ENCODE peak calls at places on chromosomes 4 and X, in eight cellular contexts. One of them, this sample, is unnamed.

GRCh38 chr4:85725727-85726170 is 250.8 kb downstream of the ARHGAP24 start:
- DNase-seq in uterus: no peak
- DNase-seq in A549: no peak
- DNase-seq in astrocyte of the spinal cord: no peak
- DNase-seq in foreskin fibroblast: peak
- DNase-seq in neural progenitor cell: no peak
- DNase-seq in HFF-Myc: no peak
- DNase-seq in fibroblast of the aortic adventitia: peak
- DNase-seq in this sample: no peak

GRCh38 chr4:165016971-165017370 is 14.8 kb upstream of the TRIM60 start:
- DNase-seq in uterus: no peak
- DNase-seq in A549: peak
- DNase-seq in astrocyte of the spinal cord: no peak
- DNase-seq in foreskin fibroblast: no peak
- DNase-seq in neural progenitor cell: peak
- DNase-seq in HFF-Myc: no peak
- DNase-seq in fibroblast of the aortic adventitia: no peak
- DNase-seq in this sample: no peak

GRCh38 chr4:6703786-6704185 is 5.9 kb downstream of the MRFAP1L1 start:
- DNase-seq in uterus: no peak
- DNase-seq in A549: no peak
- DNase-seq in astrocyte of the spinal cord: no peak
- DNase-seq in foreskin fibroblast: peak
- DNase-seq in neural progenitor cell: no peak
- DNase-seq in HFF-Myc: no peak
- DNase-seq in fibroblast of the aortic adventitia: no peak
- DNase-seq in this sample: no peak

GRCh38 chrX:50680990-50681389 is 133.0 kb downstream of the SHROOM4 start:
- DNase-seq in uterus: no peak
- DNase-seq in A549: no peak
- DNase-seq in astrocyte of the spinal cord: no peak
- DNase-seq in foreskin fibroblast: no peak
- DNase-seq in neural progenitor cell: peak
- DNase-seq in HFF-Myc: no peak
- DNase-seq in fibroblast of the aortic adventitia: no peak
- DNase-seq in this sample: no peak

GRCh38 chr4:48634688-48635308 is 144.7 kb downstream of the ZAR1 start:
- DNase-seq in uterus: no peak
- DNase-seq in A549: no peak
- DNase-seq in astrocyte of the spinal cord: no peak
- DNase-seq in foreskin fibroblast: no peak
- DNase-seq in neural progenitor cell: no peak
- DNase-seq in HFF-Myc: no peak
- DNase-seq in fibroblast of the aortic adventitia: no peak
- DNase-seq in this sample: no peak

GRCh38 chrX:131046596-131046995 is 11.6 kb upstream of the ARHGAP36 start:
- DNase-seq in uterus: no peak
- DNase-seq in A549: no peak
- DNase-seq in astrocyte of the spinal cord: no peak
- DNase-seq in foreskin fibroblast: no peak
- DNase-seq in neural progenitor cell: no peak
- DNase-seq in HFF-Myc: no peak
- DNase-seq in fibroblast of the aortic adventitia: no peak
- DNase-seq in this sample: no peak

GRCh38 chr4:124212835-124213640 is 499.5 kb downstream of the ANKRD50 start:
- DNase-seq in uterus: peak
- DNase-seq in A549: no peak
- DNase-seq in astrocyte of the spinal cord: peak
- DNase-seq in foreskin fibroblast: peak
- DNase-seq in neural progenitor cell: no peak
- DNase-seq in HFF-Myc: no peak
- DNase-seq in fibroblast of the aortic adventitia: peak
- DNase-seq in this sample: peak

GRCh38 chrX:149286940-149287349 is 218.2 kb downstream of the IDS start:
- DNase-seq in uterus: no peak
- DNase-seq in A549: peak
- DNase-seq in astrocyte of the spinal cord: peak
- DNase-seq in foreskin fibroblast: peak
- DNase-seq in neural progenitor cell: peak
- DNase-seq in HFF-Myc: no peak
- DNase-seq in fibroblast of the aortic adventitia: peak
- DNase-seq in this sample: peak

GRCh38 chrX:153454901-153455550 is 9.2 kb upstream of the TREX2 start:
- DNase-seq in uterus: no peak
- DNase-seq in A549: no peak
- DNase-seq in astrocyte of the spinal cord: no peak
- DNase-seq in foreskin fibroblast: no peak
- DNase-seq in neural progenitor cell: no peak
- DNase-seq in HFF-Myc: no peak
- DNase-seq in fibroblast of the aortic adventitia: no peak
- DNase-seq in this sample: no peak

GRCh38 chr4:8198206-8198905 is 734 bp upstream of the SH3TC1 start:
- DNase-seq in uterus: no peak
- DNase-seq in A549: no peak
- DNase-seq in astrocyte of the spinal cord: no peak
- DNase-seq in foreskin fibroblast: no peak
- DNase-seq in neural progenitor cell: no peak
- DNase-seq in HFF-Myc: no peak
- DNase-seq in fibroblast of the aortic adventitia: no peak
- DNase-seq in this sample: no peak

GRCh38 chr4:160299608-160300007 is 1196.7 kb downstream of the RAPGEF2 start:
- DNase-seq in uterus: no peak
- DNase-seq in A549: no peak
- DNase-seq in astrocyte of the spinal cord: no peak
- DNase-seq in foreskin fibroblast: no peak
- DNase-seq in neural progenitor cell: no peak
- DNase-seq in HFF-Myc: no peak
- DNase-seq in fibroblast of the aortic adventitia: no peak
- DNase-seq in this sample: no peak

GRCh38 chrX:20028588-20028987 is 37.7 kb upstream of the BCLAF3 start:
- DNase-seq in uterus: no peak
- DNase-seq in A549: no peak
- DNase-seq in astrocyte of the spinal cord: no peak
- DNase-seq in foreskin fibroblast: no peak
- DNase-seq in neural progenitor cell: no peak
- DNase-seq in HFF-Myc: no peak
- DNase-seq in fibroblast of the aortic adventitia: no peak
- DNase-seq in this sample: no peak

GRCh38 chrX:48667504-48667903 is 16.1 kb upstream of the WAS start:
- DNase-seq in uterus: no peak
- DNase-seq in A549: no peak
- DNase-seq in astrocyte of the spinal cord: no peak
- DNase-seq in foreskin fibroblast: peak
- DNase-seq in neural progenitor cell: no peak
- DNase-seq in HFF-Myc: no peak
- DNase-seq in fibroblast of the aortic adventitia: no peak
- DNase-seq in this sample: no peak

GRCh38 chr4:26751838-26752237 is 108.8 kb upstream of the STIM2 start:
- DNase-seq in uterus: no peak
- DNase-seq in A549: no peak
- DNase-seq in astrocyte of the spinal cord: no peak
- DNase-seq in foreskin fibroblast: no peak
- DNase-seq in neural progenitor cell: no peak
- DNase-seq in HFF-Myc: no peak
- DNase-seq in fibroblast of the aortic adventitia: no peak
- DNase-seq in this sample: no peak

DNA sequence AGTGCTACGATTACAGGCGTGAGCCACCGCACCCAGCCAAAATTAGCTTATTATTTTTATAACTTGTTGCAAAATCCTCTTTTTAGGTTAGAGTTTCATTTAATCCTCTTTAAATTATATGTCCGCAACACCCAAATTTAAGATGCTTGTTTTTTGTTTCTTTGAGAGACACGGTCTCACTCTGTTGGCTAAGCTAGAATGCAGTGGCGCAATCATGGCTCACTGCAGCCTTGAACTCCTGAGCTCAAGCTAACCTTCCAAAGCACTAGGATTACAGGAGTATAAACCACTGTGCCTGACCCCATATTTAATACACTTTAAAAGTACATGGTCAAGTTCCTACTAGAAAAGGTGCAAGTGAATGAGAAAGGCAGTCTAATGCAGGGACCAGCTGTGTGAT is 2.2 kb downstream of the RBBP7 start:
- DNase-seq in uterus: no peak
- DNase-seq in A549: no peak
- DNase-seq in astrocyte of the spinal cord: no peak
- DNase-seq in foreskin fibroblast: no peak
- DNase-seq in neural progenitor cell: no peak
- DNase-seq in HFF-Myc: no peak
- DNase-seq in fibroblast of the aortic adventitia: no peak
- DNase-seq in this sample: no peak
- H3K4me3 ChIP-seq in uterus: peak
- H3K4me3 ChIP-seq in A549: peak
- H3K4me3 ChIP-seq in astrocyte of the spinal cord: no peak
- H3K4me3 ChIP-seq in foreskin fibroblast: peak
- H3K4me3 ChIP-seq in neural progenitor cell: peak
- H3K4me3 ChIP-seq in HFF-Myc: peak
- H3K4me3 ChIP-seq in fibroblast of the aortic adventitia: peak
- H3K4me3 ChIP-seq in this sample: no peak

DNA sequence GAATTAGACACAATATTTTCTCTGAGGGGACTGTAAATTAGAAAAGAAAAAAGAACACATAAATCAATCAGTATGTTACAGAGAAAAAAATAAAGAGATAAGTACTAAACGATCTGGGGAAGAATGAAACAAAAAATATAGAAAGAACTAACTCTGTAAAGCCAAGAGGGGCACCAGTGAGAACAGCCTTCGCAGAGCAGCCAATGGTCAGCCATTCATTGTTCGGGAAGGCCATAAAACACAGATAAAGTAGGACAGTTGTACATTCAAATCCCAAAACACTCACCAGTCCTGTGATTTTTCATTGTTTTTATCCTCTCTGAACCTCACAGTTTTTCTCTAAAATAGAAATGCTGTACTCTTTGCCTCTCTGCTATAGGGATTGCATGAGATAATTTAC is 127.9 kb downstream of the NEK1 start:
- DNase-seq in uterus: no peak
- DNase-seq in A549: no peak
- DNase-seq in astrocyte of the spinal cord: peak
- DNase-seq in foreskin fibroblast: peak
- DNase-seq in neural progenitor cell: no peak
- DNase-seq in HFF-Myc: no peak
- DNase-seq in fibroblast of the aortic adventitia: peak
- DNase-seq in this sample: peak
- TF ChIP-seq CTCF in uterus: no peak
- TF ChIP-seq CTCF in A549: no peak
- TF ChIP-seq CTCF in astrocyte of the spinal cord: peak
- TF ChIP-seq CTCF in foreskin fibroblast: peak
- TF ChIP-seq CTCF in neural progenitor cell: peak
- TF ChIP-seq CTCF in HFF-Myc: no peak
- TF ChIP-seq CTCF in fibroblast of the aortic adventitia: peak
- TF ChIP-seq CTCF in this sample: peak

GRCh38 chr4:94843222-94843621 is 85.5 kb downstream of the BMPR1B start:
- DNase-seq in uterus: no peak
- DNase-seq in A549: no peak
- DNase-seq in astrocyte of the spinal cord: no peak
- DNase-seq in foreskin fibroblast: no peak
- DNase-seq in neural progenitor cell: no peak
- DNase-seq in HFF-Myc: no peak
- DNase-seq in fibroblast of the aortic adventitia: no peak
- DNase-seq in this sample: no peak

GRCh38 chr4:94841864-94842221 is 84.1 kb downstream of the BMPR1B start:
- DNase-seq in uterus: no peak
- DNase-seq in A549: peak
- DNase-seq in astrocyte of the spinal cord: no peak
- DNase-seq in foreskin fibroblast: no peak
- DNase-seq in neural progenitor cell: no peak
- DNase-seq in HFF-Myc: no peak
- DNase-seq in fibroblast of the aortic adventitia: no peak
- DNase-seq in this sample: no peak
- H3K4me3 ChIP-seq in uterus: no peak
- H3K4me3 ChIP-seq in A549: peak
- H3K4me3 ChIP-seq in astrocyte of the spinal cord: no peak
- H3K4me3 ChIP-seq in foreskin fibroblast: no peak
- H3K4me3 ChIP-seq in neural progenitor cell: no peak
- H3K4me3 ChIP-seq in HFF-Myc: no peak
- H3K4me3 ChIP-seq in fibroblast of the aortic adventitia: no peak
- H3K4me3 ChIP-seq in this sample: no peak

GRCh38 chrX:115560978-115561604 is at the start of gene PLS3:
- DNase-seq in uterus: peak
- DNase-seq in A549: peak
- DNase-seq in astrocyte of the spinal cord: peak
- DNase-seq in foreskin fibroblast: peak
- DNase-seq in neural progenitor cell: peak
- DNase-seq in HFF-Myc: no peak
- DNase-seq in fibroblast of the aortic adventitia: peak
- DNase-seq in this sample: peak

GRCh38 chrX:115560211-115560977 is 580 bp upstream of the PLS3 start:
- DNase-seq in uterus: no peak
- DNase-seq in A549: peak
- DNase-seq in astrocyte of the spinal cord: no peak
- DNase-seq in foreskin fibroblast: peak
- DNase-seq in neural progenitor cell: no peak
- DNase-seq in HFF-Myc: no peak
- DNase-seq in fibroblast of the aortic adventitia: peak
- DNase-seq in this sample: peak

GRCh38 chrX:115562492-115562872 is 1.5 kb downstream of the PLS3 start:
- DNase-seq in uterus: no peak
- DNase-seq in A549: peak
- DNase-seq in astrocyte of the spinal cord: no peak
- DNase-seq in foreskin fibroblast: peak
- DNase-seq in neural progenitor cell: no peak
- DNase-seq in HFF-Myc: no peak
- DNase-seq in fibroblast of the aortic adventitia: peak
- DNase-seq in this sample: no peak

GRCh38 chrX:115563633-115564182 is 2.7 kb downstream of the PLS3 start:
- DNase-seq in uterus: no peak
- DNase-seq in A549: no peak
- DNase-seq in astrocyte of the spinal cord: no peak
- DNase-seq in foreskin fibroblast: no peak
- DNase-seq in neural progenitor cell: peak
- DNase-seq in HFF-Myc: no peak
- DNase-seq in fibroblast of the aortic adventitia: peak
- DNase-seq in this sample: no peak

DNA sequence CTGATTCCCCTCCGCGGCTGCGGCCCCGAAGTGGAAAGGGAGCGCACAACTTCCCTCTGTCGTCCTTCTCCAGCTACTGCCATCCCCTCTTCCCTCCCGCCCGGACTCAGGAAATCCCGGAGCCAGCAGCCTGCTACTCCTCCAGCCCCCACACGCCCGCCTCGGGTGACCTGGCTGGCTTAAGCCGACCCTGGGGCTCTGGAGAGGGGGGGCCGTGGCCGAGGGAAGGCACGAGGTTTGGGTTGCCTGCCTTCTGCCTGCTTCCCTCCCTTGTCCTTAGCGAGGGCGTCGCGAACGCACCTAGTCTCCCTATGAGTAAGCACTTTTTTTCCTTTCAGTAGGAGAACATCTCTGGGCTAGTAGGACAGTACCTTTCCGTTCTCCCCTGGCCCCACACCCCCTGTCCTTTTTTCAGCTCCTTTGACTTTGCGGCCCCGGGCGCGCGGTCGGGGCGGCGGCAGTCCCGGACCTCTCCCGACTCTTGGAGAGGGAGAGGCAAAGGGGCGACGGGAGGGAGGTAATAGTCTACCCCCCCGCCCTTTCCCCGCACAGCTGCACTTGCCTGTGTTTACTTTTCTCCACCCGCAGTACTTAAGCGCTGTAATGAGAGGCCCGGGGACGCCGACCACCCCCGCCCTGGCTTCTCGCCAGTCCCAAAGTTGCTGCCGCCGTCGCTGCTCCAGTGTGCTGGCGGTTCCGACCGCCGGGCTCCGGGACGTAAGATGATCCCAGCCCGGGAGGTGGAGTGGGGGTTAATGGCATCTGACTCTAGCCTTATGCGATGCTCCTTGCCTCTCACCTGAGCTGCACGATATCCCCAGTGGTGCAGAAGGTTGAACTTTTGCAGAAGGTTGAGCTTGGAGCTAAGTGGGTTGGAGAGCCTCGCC is 874 bp downstream of the PLS3 start:
- DNase-seq in uterus: peak
- DNase-seq in A549: peak
- DNase-seq in astrocyte of the spinal cord: peak
- DNase-seq in foreskin fibroblast: peak
- DNase-seq in neural progenitor cell: peak
- DNase-seq in HFF-Myc: no peak
- DNase-seq in fibroblast of the aortic adventitia: peak
- DNase-seq in this sample: no peak
- TF ChIP-seq CTCF in uterus: no peak
- TF ChIP-seq CTCF in A549: no peak
- TF ChIP-seq CTCF in astrocyte of the spinal cord: peak
- TF ChIP-seq CTCF in foreskin fibroblast: no peak
- TF ChIP-seq CTCF in neural progenitor cell: peak
- TF ChIP-seq CTCF in HFF-Myc: no peak
- TF ChIP-seq CTCF in fibroblast of the aortic adventitia: no peak
- TF ChIP-seq CTCF in this sample: peak

This sample was measured in brain microvascular endothelial cell.